ENCODE peak calls at places on chromosome 13, in seven cellular contexts. C is H9, O is mesendoderm, J is H1, P is IMR-90, X is neuronal stem cell, G is trophoblast cell. V is an unnamed sample.

GRCh38 chr13:21833921-21834320 is 163.0 kb downstream of the FGF9 start:
- DNase-seq in C (no peak), O (no peak), J (no peak), P (no peak), X (no peak), G (no peak), V (no peak)

GRCh38 chr13:75372517-75372916 is 109.5 kb downstream of the TBC1D4 start:
- DNase-seq in C (no peak), O (peak), J (no peak), P (peak), X (peak), G (peak), V (peak)

GRCh38 chr13:110617326-110618072 is 2.2 kb downstream of the NAXD start:
- DNase-seq in C (no peak), O (no peak), J (no peak), P (peak), X (no peak), G (no peak), V (peak)

GRCh38 chr13:111325146-111325890 is 4.9 kb downstream of the TEX29 start:
- DNase-seq in C (peak), O (no peak), J (no peak), P (no peak), X (no peak), G (no peak), V (no peak)

GRCh38 chr13:39401091-39401647 is 201.8 kb downstream of the LHFPL6 start:
- DNase-seq in C (no peak), O (no peak), J (no peak), P (no peak), X (no peak), G (no peak), V (no peak)

GRCh38 chr13:94700051-94700535 is 12.3 kb downstream of the SOX21 start:
- DNase-seq in C (no peak), O (no peak), J (no peak), P (no peak), X (no peak), G (peak), V (no peak)

GRCh38 chr13:21997726-21998125 is 326.9 kb downstream of the FGF9 start:
- DNase-seq in C (no peak), O (no peak), J (no peak), P (no peak), X (no peak), G (no peak), V (no peak)

GRCh38 chr13:113671066-113672001 is 4.3 kb downstream of the GRK1 start:
- DNase-seq in C (no peak), O (no peak), J (no peak), P (no peak), X (no peak), G (no peak), V (no peak)

GRCh38 chr13:110017379-110017778 is 231.0 kb upstream of the IRS2 start:
- DNase-seq in C (peak), O (peak), J (no peak), P (peak), X (no peak), G (peak), V (peak)

GRCh38 chr13:92806215-92806614 is 420.4 kb upstream of the GPC6 start:
- DNase-seq in C (no peak), O (no peak), J (no peak), P (no peak), X (no peak), G (no peak), V (peak)

GRCh38 chr13:99505814-99506269 is 4.6 kb downstream of the TM9SF2 start:
- DNase-seq in C (no peak), O (no peak), J (no peak), P (peak), X (no peak), G (no peak), V (peak)

GRCh38 chr13:50198508-50198907 is 183.3 kb downstream of the KCNRG start:
- DNase-seq in C (no peak), O (no peak), J (no peak), P (peak), X (no peak), G (no peak), V (no peak)

GRCh38 chr13:50156140-50156539 is 140.9 kb downstream of the KCNRG start:
- DNase-seq in C (no peak), O (no peak), J (no peak), P (peak), X (no peak), G (no peak), V (peak)

GRCh38 chr13:94063096-94063495 is 416.4 kb downstream of the DCT start:
- DNase-seq in C (no peak), O (no peak), J (no peak), P (peak), X (no peak), G (no peak), V (peak)

GRCh38 chr13:67048793-67049150 is 181.4 kb downstream of the PCDH9 start:
- DNase-seq in C (no peak), O (peak), J (no peak), P (peak), X (no peak), G (no peak), V (peak)

GRCh38 chr13:20125129-20125782 is 35.6 kb downstream of the GJA3 start:
- DNase-seq in C (peak), O (no peak), J (no peak), P (peak), X (no peak), G (no peak), V (peak)

DNA sequence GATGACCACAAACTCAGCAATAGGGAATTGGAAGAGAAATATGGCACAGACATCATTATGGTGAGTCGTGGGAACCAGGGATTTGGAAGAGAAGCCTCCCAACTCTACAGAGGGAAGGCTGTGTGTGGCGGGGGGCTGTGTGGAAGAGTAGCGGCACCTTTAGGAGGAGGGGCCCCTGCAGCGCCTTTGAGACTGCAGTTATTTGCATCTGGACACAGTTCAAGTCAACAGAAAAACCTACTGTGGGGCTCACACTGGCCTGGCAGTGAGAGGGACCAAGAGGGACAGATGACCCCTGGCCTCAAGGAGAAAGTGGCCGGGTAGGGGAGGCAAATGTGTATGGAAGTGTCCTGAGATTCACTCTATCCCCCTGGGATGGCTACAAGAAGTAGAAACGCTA is 5.1 kb downstream of the ATP12A start:
- DNase-seq in C (no peak), O (no peak), J (no peak), P (no peak), X (no peak), G (no peak), V (no peak)
- H3K4ac ChIP-seq in C (no peak), O (no peak), J (no peak), P (no peak), X (no peak), G (no peak), V (no peak)

GRCh38 chr13:46624353-46624752 is 71.4 kb downstream of the LRCH1 start:
- DNase-seq in C (no peak), O (no peak), J (no peak), P (no peak), X (no peak), G (no peak), V (no peak)
- H3K23ac ChIP-seq in C (no peak), O (no peak), J (no peak), P (no peak), X (no peak), G (no peak), V (no peak)

DNA sequence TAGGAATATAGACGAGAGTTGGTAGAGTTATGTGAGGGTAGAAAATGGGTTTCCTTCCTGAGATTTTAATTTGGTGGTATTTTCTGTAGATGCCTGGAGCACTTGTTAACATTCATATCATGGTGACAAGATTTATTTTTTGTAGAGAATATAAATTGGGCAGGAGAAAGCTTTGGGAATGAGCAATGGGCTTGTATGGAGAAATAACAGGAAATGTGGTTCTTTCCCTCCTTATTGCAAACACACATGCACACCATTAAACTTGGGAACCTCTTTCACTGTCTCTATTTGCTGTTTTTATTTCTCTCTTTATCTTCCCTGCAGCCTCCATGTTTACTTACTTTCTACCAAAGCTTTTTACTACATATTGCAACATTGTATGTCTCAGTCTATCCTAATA is 1653.6 kb downstream of the OLFM4 start:
- DNase-seq in C (no peak), O (no peak), J (no peak), P (no peak), X (no peak), G (no peak), V (no peak)
- H3K4ac ChIP-seq in C (no peak), O (no peak), J (no peak), P (no peak), X (no peak), G (no peak), V (no peak)

DNA sequence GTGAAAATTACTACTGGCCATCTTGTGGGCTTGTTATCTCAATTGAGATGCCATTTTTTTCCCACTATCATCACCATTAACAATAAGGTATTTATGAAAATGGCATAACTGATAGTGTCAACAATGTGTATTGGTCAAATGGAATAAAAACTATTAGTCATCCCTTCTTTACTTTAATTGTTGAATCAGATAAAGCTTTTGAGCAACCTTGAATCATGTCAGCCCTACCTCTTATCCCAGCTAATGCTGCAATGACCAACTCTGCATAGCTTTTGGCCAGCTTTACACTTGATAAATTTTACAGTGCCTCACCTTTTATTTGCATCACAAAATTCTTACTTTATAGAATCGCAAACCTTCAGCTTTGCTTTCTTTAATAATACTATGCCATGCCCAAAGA is 784.0 kb upstream of the PRR20A start:
- DNase-seq in C (no peak), O (no peak), J (no peak), P (no peak), X (no peak), G (no peak), V (no peak)
- H3K23ac ChIP-seq in C (no peak), O (no peak), J (no peak), P (no peak), X (no peak), G (no peak), V (no peak)

GRCh38 chr13:33334831-33335230 is 49.3 kb upstream of the STARD13 start:
- DNase-seq in C (no peak), O (no peak), J (no peak), P (no peak), X (no peak), G (no peak), V (no peak)
- H3K4ac ChIP-seq in C (no peak), O (no peak), J (no peak), P (no peak), X (no peak), G (no peak), V (no peak)